ENCODE peak calls at places on chromosomes 1 and 21, in seven cellular contexts. K, W, I, U, X, D and M are unnamed samples.

GRCh38 chr1:111633736-111634135 is 14.1 kb downstream of the RAP1A start:
- DNase-seq in K (no peak), W (no peak), I (no peak), U (no peak), X (no peak), D (no peak), M (no peak)

GRCh38 chr1:234893359-234893724 is 235.3 kb downstream of the TOMM20 start:
- DNase-seq in K (no peak), W (no peak), I (no peak), U (no peak), X (no peak), D (no peak), M (no peak)

GRCh38 chr1:37776946-37777516 is 12.1 kb upstream of the EPHA10 start:
- DNase-seq in K (no peak), W (no peak), I (no peak), U (no peak), X (peak), D (no peak), M (no peak)

GRCh38 chr1:241462371-241462770 is 57.2 kb downstream of the FH start:
- DNase-seq in K (no peak), W (no peak), I (no peak), U (no peak), X (no peak), D (no peak), M (no peak)

GRCh38 chr1:21552715-21553114 is 43.5 kb downstream of the ALPL start:
- DNase-seq in K (no peak), W (no peak), I (no peak), U (no peak), X (no peak), D (peak), M (no peak)

GRCh38 chr1:43883321-43883720 is 50.3 kb upstream of the ARTN start:
- DNase-seq in K (peak), W (no peak), I (no peak), U (no peak), X (no peak), D (no peak), M (peak)

GRCh38 chr1:211775208-211775607 is 55.4 kb downstream of the LPGAT1 start:
- DNase-seq in K (no peak), W (no peak), I (no peak), U (no peak), X (no peak), D (no peak), M (no peak)

GRCh38 chr1:61357539-61357938 is 275.2 kb downstream of the NFIA start:
- DNase-seq in K (no peak), W (no peak), I (no peak), U (no peak), X (no peak), D (no peak), M (no peak)

GRCh38 chr1:2801535-2802291 is at the start of gene TTC34:
- DNase-seq in K (peak), W (peak), I (peak), U (no peak), X (peak), D (no peak), M (peak)

GRCh38 chr1:224457782-224458144 is 23.2 kb upstream of the WDR26 start:
- DNase-seq in K (no peak), W (no peak), I (no peak), U (no peak), X (no peak), D (no peak), M (no peak)

GRCh38 chr1:203906932-203907331 is 45.5 kb downstream of the SNRPE start:
- DNase-seq in K (no peak), W (no peak), I (no peak), U (no peak), X (no peak), D (peak), M (no peak)

GRCh38 chr21:23936224-23936623 is 1671.1 kb downstream of the MRPL39 start:
- DNase-seq in K (peak), W (no peak), I (no peak), U (no peak), X (no peak), D (no peak), M (peak)

GRCh38 chr1:196306421-196306820 is 301.8 kb downstream of the KCNT2 start:
- DNase-seq in K (no peak), W (no peak), I (no peak), U (no peak), X (no peak), D (no peak), M (no peak)

GRCh38 chr1:210241121-210241520 is 8.5 kb downstream of the SERTAD4 start:
- DNase-seq in K (no peak), W (no peak), I (no peak), U (no peak), X (no peak), D (no peak), M (no peak)

GRCh38 chr1:202201266-202201665 is 7.7 kb downstream of the LGR6 start:
- DNase-seq in K (no peak), W (no peak), I (no peak), U (no peak), X (no peak), D (no peak), M (no peak)

GRCh38 chr1:117686907-117687306 is 81.1 kb downstream of the TENT5C start:
- DNase-seq in K (no peak), W (no peak), I (no peak), U (no peak), X (no peak), D (no peak), M (no peak)

GRCh38 chr1:12458571-12458970 is 159.4 kb downstream of the DHRS3 start:
- DNase-seq in K (no peak), W (no peak), I (no peak), U (no peak), X (no peak), D (no peak), M (no peak)

GRCh38 chr1:20381961-20382360 is 91.3 kb downstream of the VWA5B1 start:
- DNase-seq in K (no peak), W (no peak), I (no peak), U (no peak), X (no peak), D (no peak), M (no peak)

GRCh38 chr1:54290443-54291184 is 90.6 kb downstream of the MRPL37 start:
- DNase-seq in K (peak), W (no peak), I (no peak), U (no peak), X (no peak), D (no peak), M (no peak)

GRCh38 chr1:39275836-39276507 is 71.5 kb downstream of the MACF1 start:
- DNase-seq in K (no peak), W (no peak), I (no peak), U (no peak), X (no peak), D (no peak), M (no peak)

GRCh38 chr1:171636141-171636540 is 14.1 kb downstream of the MYOCOS start:
- DNase-seq in K (no peak), W (no peak), I (no peak), U (no peak), X (no peak), D (no peak), M (no peak)

GRCh38 chr1:193406901-193407300 is 220.5 kb upstream of the B3GALT2 start:
- DNase-seq in K (peak), W (no peak), I (no peak), U (peak), X (no peak), D (no peak), M (peak)

GRCh38 chr1:119046429-119047039 is 58.4 kb upstream of the TBX15 start:
- DNase-seq in K (no peak), W (peak), I (no peak), U (no peak), X (no peak), D (peak), M (no peak)

GRCh38 chr1:167934407-167935251 is 1.9 kb upstream of the DCAF6 start:
- DNase-seq in K (no peak), W (no peak), I (no peak), U (peak), X (no peak), D (no peak), M (peak)

GRCh38 chr1:202034683-202035462 is 24.5 kb downstream of the ELF3 start:
- DNase-seq in K (no peak), W (peak), I (no peak), U (no peak), X (no peak), D (peak), M (peak)

GRCh38 chr1:79100385-79100784 is 93.9 kb upstream of the ADGRL4 start:
- DNase-seq in K (no peak), W (no peak), I (no peak), U (no peak), X (no peak), D (peak), M (no peak)

GRCh38 chr1:12159826-12160225 is 7.0 kb upstream of the TNFRSF1B start:
- DNase-seq in K (no peak), W (no peak), I (peak), U (no peak), X (peak), D (no peak), M (no peak)

GRCh38 chr1:232306269-232306911 is 323.5 kb downstream of the SIPA1L2 start:
- DNase-seq in K (no peak), W (peak), I (no peak), U (no peak), X (no peak), D (no peak), M (no peak)

GRCh38 chr1:47387921-47388509 is 28.1 kb upstream of the FOXE3 start:
- DNase-seq in K (no peak), W (no peak), I (no peak), U (no peak), X (no peak), D (no peak), M (no peak)

GRCh38 chr1:21623411-21623961 is 45.7 kb downstream of the RAP1GAP start:
- DNase-seq in K (peak), W (no peak), I (no peak), U (no peak), X (no peak), D (no peak), M (peak)

GRCh38 chr1:51760872-51761271 is 117.7 kb downstream of the NRDC start:
- DNase-seq in K (no peak), W (no peak), I (no peak), U (no peak), X (no peak), D (no peak), M (no peak)

GRCh38 chr1:42747125-42747524 is 7.1 kb upstream of the CLDN19 start:
- DNase-seq in K (peak), W (peak), I (peak), U (peak), X (peak), D (no peak), M (peak)

GRCh38 chr1:52904590-52905375 is 16.8 kb downstream of the ECHDC2 start:
- DNase-seq in K (peak), W (no peak), I (no peak), U (peak), X (peak), D (no peak), M (peak)

GRCh38 chr1:33684346-33685122 is 179.3 kb upstream of the HMGB4 start:
- DNase-seq in K (peak), W (no peak), I (no peak), U (no peak), X (no peak), D (no peak), M (peak)

GRCh38 chr1:114350731-114351445 is 160.1 kb downstream of the TRIM33 start:
- DNase-seq in K (no peak), W (no peak), I (no peak), U (no peak), X (no peak), D (no peak), M (no peak)

GRCh38 chr1:63010898-63011660 is 227.1 kb downstream of the ATG4C start:
- DNase-seq in K (peak), W (no peak), I (no peak), U (no peak), X (no peak), D (no peak), M (no peak)

GRCh38 chr1:162206749-162207635 is 137.5 kb downstream of the NOS1AP start:
- DNase-seq in K (peak), W (peak), I (no peak), U (peak), X (no peak), D (no peak), M (peak)

GRCh38 chr1:247347395-247348222 is 15.9 kb upstream of the ZNF496 start:
- DNase-seq in K (no peak), W (peak), I (no peak), U (no peak), X (no peak), D (no peak), M (no peak)